ENCODE peak calls at places on chromosomes 7 and 10, in nine cellular contexts. G, T, U, B, O, S, Q, V and A are unnamed samples.

GRCh38 chr7:50657912-50658311 is 92.7 kb upstream of the DDC start:
- DNase-seq in G (peak; percentile 10), T (no peak), U (no peak), B (no peak), O (peak; percentile 50), S (no peak), Q (no peak), V (no peak), A (no peak)

GRCh38 chr7:27151945-27152815 is at the start of gene HOXA3:
- DNase-seq in G (peak; percentile 61), T (peak; percentile 9), U (no peak), B (no peak), O (peak; percentile 81), S (peak; percentile 59), Q (peak; percentile 46), V (peak; percentile 72), A (no peak)

GRCh38 chr7:111741811-111742240 is 179.5 kb upstream of the IMMP2L start:
- DNase-seq in G (peak; percentile 82), T (no peak), U (peak; percentile 63), B (peak; percentile 83), O (no peak), S (peak; percentile 52), Q (no peak), V (peak; percentile 78), A (peak; percentile 38)

GRCh38 chr7:125423444-125424155 is 494.0 kb upstream of the POT1 start:
- DNase-seq in G (no peak), T (no peak), U (peak; percentile 53), B (no peak), O (no peak), S (no peak), Q (no peak), V (peak; percentile 72), A (no peak)

GRCh38 chr10:24415455-24416169 is 206.7 kb downstream of the KIAA1217 start:
- DNase-seq in G (peak; percentile 56), T (peak; percentile 91), U (peak; percentile 65), B (no peak), O (peak; percentile 91), S (peak; percentile 76), Q (peak; percentile 85), V (peak; percentile 3), A (no peak)

GRCh38 chr7:117901089-117901797 is 28.0 kb upstream of the CTTNBP2 start:
- DNase-seq in G (no peak), T (no peak), U (no peak), B (no peak), O (no peak), S (no peak), Q (no peak), V (no peak), A (no peak)

GRCh38 chr10:17479015-17479615 is 24.7 kb upstream of the ST8SIA6 start:
- DNase-seq in G (no peak), T (no peak), U (peak; percentile 38), B (no peak), O (no peak), S (no peak), Q (no peak), V (no peak), A (no peak)

GRCh38 chr10:93815304-93816091 is 57.8 kb downstream of the LGI1 start:
- DNase-seq in G (peak; percentile 72), T (no peak), U (no peak), B (peak; percentile 8), O (no peak), S (no peak), Q (no peak), V (peak; percentile 12), A (no peak)

GRCh38 chr10:32951111-32951510 is 6.9 kb downstream of the ITGB1 start:
- DNase-seq in G (no peak), T (no peak), U (no peak), B (no peak), O (no peak), S (no peak), Q (no peak), V (no peak), A (no peak)

GRCh38 chr7:27167170-27167505 is 1.8 kb upstream of the HOXA9 start:
- DNase-seq in G (no peak), T (peak; percentile 1), U (no peak), B (no peak), O (peak; percentile 74), S (peak; percentile 48), Q (no peak), V (peak; percentile 85), A (no peak)

GRCh38 chr7:141992154-141992553 is 3.5 kb upstream of the MGAM start:
- DNase-seq in G (no peak), T (no peak), U (no peak), B (no peak), O (no peak), S (no peak), Q (no peak), V (no peak), A (no peak)

GRCh38 chr10:67770537-67770936 is 67.5 kb downstream of the DNAJC12 start:
- DNase-seq in G (no peak), T (no peak), U (no peak), B (peak; percentile 82), O (no peak), S (no peak), Q (no peak), V (no peak), A (no peak)

GRCh38 chr7:30924624-30925023 is 13.0 kb downstream of the AQP1 start:
- DNase-seq in G (peak; percentile 28), T (peak; percentile 4), U (no peak), B (no peak), O (peak; percentile 22), S (no peak), Q (no peak), V (no peak), A (peak; percentile 0)

GRCh38 chr10:112804036-112804435 is 146.0 kb upstream of the TCF7L2 start:
- DNase-seq in G (peak; percentile 77), T (no peak), U (no peak), B (no peak), O (no peak), S (no peak), Q (no peak), V (peak; percentile 12), A (peak; percentile 22)

GRCh38 chr7:12685550-12685949 is 1.9 kb upstream of the ARL4A start:
- DNase-seq in G (peak; percentile 84), T (no peak), U (peak; percentile 45), B (peak; percentile 35), O (no peak), S (no peak), Q (peak; percentile 24), V (peak; percentile 85), A (peak; percentile 54)

GRCh38 chr10:126337241-126337640 is 51.0 kb downstream of the ADAM12 start:
- DNase-seq in G (no peak), T (no peak), U (no peak), B (no peak), O (no peak), S (no peak), Q (no peak), V (no peak), A (no peak)

GRCh38 chr7:40447345-40447744 is 312.5 kb downstream of the SUGCT start:
- DNase-seq in G (peak; percentile 63), T (no peak), U (no peak), B (no peak), O (no peak), S (no peak), Q (no peak), V (peak; percentile 9), A (no peak)
- TF ChIP-seq CTCF in G (peak; percentile 68), T (no peak), U (no peak), B (no peak), O (no peak), S (no peak), Q (no peak), V (peak; percentile 40), A (no peak)

DNA sequence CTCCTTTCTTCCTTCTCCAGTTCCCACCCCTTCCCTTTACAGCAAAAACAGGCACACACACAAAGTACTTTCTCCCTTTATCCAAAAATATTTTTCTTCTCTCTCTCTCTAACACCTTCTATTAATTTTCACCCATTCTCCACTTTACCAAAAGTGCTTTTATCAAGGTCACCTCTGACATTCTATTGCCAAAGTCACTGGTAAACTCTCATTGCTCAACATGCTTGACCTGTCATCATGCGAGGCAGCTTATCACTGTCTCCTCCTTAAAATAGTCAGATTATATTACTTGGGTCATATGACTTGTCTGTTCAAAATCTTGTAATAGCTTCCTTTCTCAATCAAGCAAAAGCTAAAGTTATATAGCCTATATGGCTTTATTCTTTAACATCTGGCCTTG is 28.6 kb downstream of the MACC1 start:
- DNase-seq in G (no peak), T (no peak), U (no peak), B (no peak), O (no peak), S (no peak), Q (no peak), V (no peak), A (no peak)
- TF ChIP-seq CTCF in G (no peak), T (no peak), U (no peak), B (no peak), O (no peak), S (no peak), Q (no peak), V (no peak), A (no peak)

DNA sequence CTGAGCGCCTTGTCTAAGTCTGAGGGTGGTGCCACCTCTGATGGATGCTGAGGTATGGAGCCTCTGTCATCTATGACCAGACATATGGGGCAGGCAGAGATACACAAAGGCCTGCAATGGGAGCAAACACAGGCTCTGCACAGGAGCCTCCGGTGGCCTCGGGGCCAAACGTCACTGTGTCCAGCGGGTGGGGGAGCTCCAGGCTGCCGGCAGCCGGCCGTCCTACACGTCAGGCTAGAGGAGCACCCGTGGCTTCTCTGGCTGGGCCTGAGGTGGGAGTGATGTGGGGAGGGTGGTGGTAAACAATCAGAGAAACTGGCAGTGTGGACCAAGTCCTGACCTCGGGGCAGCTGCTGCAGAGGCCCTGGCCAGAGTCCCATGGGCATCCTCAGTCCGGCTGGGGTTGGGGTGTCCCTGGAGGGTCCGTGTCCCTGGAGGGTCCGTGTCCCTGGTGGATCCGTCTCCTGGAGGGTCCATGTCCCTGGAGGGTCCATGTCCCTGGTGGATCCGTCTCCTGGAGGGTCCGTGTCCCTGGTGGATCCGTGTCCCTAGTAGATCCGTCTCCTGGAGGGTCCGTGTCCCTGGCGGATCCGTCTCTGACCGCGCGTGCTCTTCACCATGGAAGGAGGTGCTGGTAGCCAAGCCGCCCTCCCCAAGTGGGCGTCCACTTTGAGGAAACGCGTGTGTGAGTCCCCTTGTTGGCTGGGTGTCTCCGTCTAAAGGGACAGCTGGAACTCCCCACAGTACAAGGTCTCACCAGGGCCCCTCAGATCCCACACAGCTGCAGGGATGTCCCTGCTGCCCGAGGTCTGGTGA is 24.2 kb upstream of the FAM20C start:
- DNase-seq in G (no peak), T (no peak), U (no peak), B (no peak), O (no peak), S (peak; percentile 38), Q (no peak), V (no peak), A (no peak)
- TF ChIP-seq CTCF in G (no peak), T (no peak), U (no peak), B (no peak), O (no peak), S (no peak), Q (no peak), V (no peak), A (no peak)

GRCh38 chr7:49166441-49166840 is 242.1 kb downstream of the CDC14C start:
- DNase-seq in G (peak; percentile 56), T (no peak), U (no peak), B (peak; percentile 7), O (no peak), S (no peak), Q (no peak), V (peak; percentile 45), A (no peak)
- TF ChIP-seq CTCF in G (peak; percentile 73), T (no peak), U (no peak), B (no peak), O (no peak), S (no peak), Q (no peak), V (peak; percentile 58), A (peak; percentile 46)